ENCODE peak calls at places on chromosomes 12 and 14, in six cellular contexts. T, A, Q, Z, N and D are unnamed samples.

GRCh38 chr12:15597125-15597830 is 191.9 kb downstream of the EPS8 start:
- DNase-seq in A (no peak), T (no peak), Q (no peak), N (no peak), Z (no peak), D (no peak)

GRCh38 chr12:81296556-81297305 is 218.9 kb downstream of the ACSS3 start:
- DNase-seq in Q (no peak), N (no peak), Z (no peak), A (peak), T (no peak), D (no peak)

GRCh38 chr14:91409991-91410401 is 7.6 kb downstream of the CCDC88C start:
- DNase-seq in A (no peak), Q (no peak), Z (no peak), N (no peak), T (no peak), D (no peak)

GRCh38 chr14:97456497-97456896 is 659.3 kb downstream of the VRK1 start:
- DNase-seq in T (no peak), Z (no peak), A (no peak), N (no peak), Q (no peak), D (no peak)

GRCh38 chr12:54390668-54391551 is 6.4 kb upstream of the ZNF385A start:
- DNase-seq in Q (no peak), Z (no peak), N (peak), T (peak), A (no peak), D (peak)

GRCh38 chr14:89225607-89226006 is 191.4 kb downstream of the FOXN3 start:
- DNase-seq in Z (no peak), T (no peak), A (no peak), N (no peak), Q (no peak), D (no peak)

GRCh38 chr12:101876861-101877815 is at the start of gene DRAM1:
- DNase-seq in N (peak), T (peak), A (peak), Z (peak), Q (peak), D (peak)

GRCh38 chr14:51342226-51342625 is 102.2 kb downstream of the TMX1 start:
- DNase-seq in T (no peak), A (peak), Z (no peak), N (no peak), Q (no peak), D (no peak)

GRCh38 chr14:94028450-94028826 is 2.3 kb downstream of the OTUB2 start:
- DNase-seq in Z (no peak), N (no peak), A (peak), Q (no peak), T (no peak), D (no peak)

GRCh38 chr12:107096571-107096970 is 3.2 kb upstream of the CRY1 start:
- DNase-seq in T (no peak), Q (no peak), Z (no peak), N (no peak), A (no peak), D (no peak)

GRCh38 chr12:538731-539539 is 79.2 kb downstream of the B4GALNT3 start:
- DNase-seq in N (peak), Z (peak), A (peak), T (no peak), Q (peak), D (no peak)

GRCh38 chr12:65372574-65372973 is 94.1 kb downstream of the MSRB3 start:
- DNase-seq in Q (no peak), N (no peak), A (no peak), Z (no peak), T (no peak), D (no peak)

GRCh38 chr12:10952645-10953044 is 13.6 kb upstream of the TAS2R14 start:
- DNase-seq in Q (no peak), Z (no peak), A (no peak), N (no peak), T (no peak), D (no peak)

GRCh38 chr14:65361920-65362319 is 50.6 kb upstream of the FUT8 start:
- DNase-seq in T (no peak), N (peak), Z (peak), Q (no peak), A (peak), D (no peak)

GRCh38 chr12:108332791-108333382 is 6.2 kb downstream of the CMKLR1 start:
- DNase-seq in N (peak), A (peak), Q (peak), T (no peak), Z (peak), D (no peak)

GRCh38 chr14:50233335-50234250 is 2.2 kb upstream of the SOS2 start:
- DNase-seq in Q (no peak), N (no peak), Z (no peak), A (no peak), T (no peak), D (no peak)

GRCh38 chr12:25615119-25615518 is 62.0 kb upstream of the LMNTD1 start:
- DNase-seq in Q (no peak), A (peak), T (no peak), Z (no peak), N (no peak), D (no peak)

GRCh38 chr14:87055007-87055406 is 938.0 kb downstream of the GALC start:
- DNase-seq in Q (no peak), Z (no peak), T (no peak), A (no peak), N (no peak), D (no peak)

GRCh38 chr12:66409195-66409871 is 107.0 kb downstream of the HELB start:
- DNase-seq in Q (peak), N (no peak), T (no peak), Z (peak), A (peak), D (peak)

GRCh38 chr12:110696283-110696682 is 7.4 kb upstream of the HVCN1 start:
- DNase-seq in A (no peak), T (no peak), Q (no peak), N (no peak), Z (no peak), D (no peak)

GRCh38 chr14:22737052-22737451 is 29.4 kb upstream of the OXA1L start:
- DNase-seq in N (no peak), T (no peak), Z (no peak), A (no peak), Q (no peak), D (no peak)

GRCh38 chr12:41680155-41680554 is 464.5 kb downstream of the GXYLT1 start:
- DNase-seq in Q (no peak), N (no peak), A (no peak), Z (no peak), T (no peak), D (no peak)

GRCh38 chr12:99549651-99550050 is 97.9 kb upstream of the GARIN6 start:
- DNase-seq in A (no peak), T (no peak), Z (no peak), Q (no peak), N (no peak), D (no peak)

GRCh38 chr12:89821901-89822300 is 113.3 kb upstream of the ATP2B1 start:
- DNase-seq in Z (no peak), T (no peak), N (no peak), Q (no peak), A (no peak), D (no peak)

GRCh38 chr14:54815016-54815415 is 87.6 kb downstream of the GCH1 start:
- DNase-seq in Q (no peak), Z (no peak), N (peak), T (no peak), A (no peak), D (no peak)

GRCh38 chr14:93946104-93946503 is 19.0 kb downstream of the FAM181A start:
- DNase-seq in Q (no peak), N (no peak), A (peak), Z (no peak), T (no peak), D (no peak)

GRCh38 chr14:68898248-68899032 is 80.7 kb downstream of the ACTN1 start:
- DNase-seq in N (no peak), Q (no peak), T (no peak), A (no peak), Z (no peak), D (no peak)

GRCh38 chr14:58353516-58354299 is 42.0 kb upstream of the TOMM20L start:
- DNase-seq in T (no peak), Q (no peak), N (no peak), Z (no peak), A (peak), D (no peak)

GRCh38 chr14:54420478-54421116 is 20.6 kb downstream of the CNIH1 start:
- DNase-seq in T (no peak), A (peak), Z (peak), N (no peak), Q (peak), D (peak)

GRCh38 chr14:28769358-28769757 is 2.8 kb downstream of the FOXG1 start:
- DNase-seq in Q (no peak), A (no peak), Z (no peak), N (no peak), T (no peak), D (no peak)

GRCh38 chr14:70152704-70153103 is 36.0 kb downstream of the SLC8A3 start:
- DNase-seq in T (no peak), Q (no peak), A (no peak), Z (no peak), N (no peak), D (no peak)

GRCh38 chr14:105087963-105088811 is 23.0 kb upstream of the GPR132 start:
- DNase-seq in T (no peak), N (peak), Z (no peak), A (peak), Q (peak), D (peak)

GRCh38 chr12:32448581-32448980 is 49.2 kb downstream of the FGD4 start:
- DNase-seq in Z (no peak), N (no peak), A (peak), Q (no peak), T (no peak), D (no peak)

GRCh38 chr12:105485321-105485910 is 154.9 kb downstream of the C12orf75 start:
- DNase-seq in T (no peak), A (peak), Q (no peak), N (peak), Z (no peak), D (no peak)

GRCh38 chr12:114245555-114245954 is 160.4 kb downstream of the TBX5 start:
- DNase-seq in T (no peak), Z (no peak), A (no peak), N (no peak), Q (no peak), D (no peak)
- TF ChIP-seq CTCF in T (peak), Z (no peak), A (no peak), N (no peak), Q (no peak), D (no peak)

GRCh38 chr12:27523305-27523641 is 733 bp upstream of the PPFIBP1 start:
- DNase-seq in T (no peak), A (no peak), N (no peak), Z (no peak), Q (no peak), D (no peak)

GRCh38 chr12:27523642-27524488 is at the start of gene PPFIBP1:
- DNase-seq in Z (peak), N (peak), A (peak), Q (peak), T (peak), D (peak)

GRCh38 chr12:27524489-27524835 is 456 bp downstream of the PPFIBP1 start:
- DNase-seq in T (no peak), Z (no peak), Q (no peak), N (no peak), A (no peak), D (no peak)

GRCh38 chr12:27525373-27525772 is 1.4 kb downstream of the PPFIBP1 start:
- DNase-seq in N (no peak), A (peak), Q (peak), T (no peak), Z (peak), D (no peak)

DNA sequence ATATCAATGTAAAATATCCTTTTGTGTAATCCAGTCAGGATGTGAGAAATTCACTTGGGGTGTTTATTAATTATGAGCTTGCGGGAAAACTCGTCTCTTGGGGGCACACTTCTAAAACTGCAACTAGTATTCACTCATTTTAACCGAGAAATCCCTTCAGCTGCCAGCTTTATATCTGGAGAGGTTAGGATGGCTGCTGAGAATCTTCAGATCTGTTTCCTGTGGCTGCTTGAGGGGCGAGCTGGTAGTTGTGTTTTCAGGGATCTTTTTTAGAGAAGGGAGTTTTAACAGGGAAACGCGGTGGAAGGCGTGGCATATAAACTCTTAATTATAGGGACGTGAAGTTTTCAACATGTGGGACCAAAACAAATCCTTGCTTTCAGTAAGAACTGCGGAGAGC is 833 bp downstream of the PPFIBP1 start:
- DNase-seq in Z (peak), Q (peak), N (no peak), T (no peak), A (peak), D (no peak)
- TF ChIP-seq CTCF in Z (no peak), Q (no peak), N (no peak), T (no peak), A (no peak), D (peak)

DNA sequence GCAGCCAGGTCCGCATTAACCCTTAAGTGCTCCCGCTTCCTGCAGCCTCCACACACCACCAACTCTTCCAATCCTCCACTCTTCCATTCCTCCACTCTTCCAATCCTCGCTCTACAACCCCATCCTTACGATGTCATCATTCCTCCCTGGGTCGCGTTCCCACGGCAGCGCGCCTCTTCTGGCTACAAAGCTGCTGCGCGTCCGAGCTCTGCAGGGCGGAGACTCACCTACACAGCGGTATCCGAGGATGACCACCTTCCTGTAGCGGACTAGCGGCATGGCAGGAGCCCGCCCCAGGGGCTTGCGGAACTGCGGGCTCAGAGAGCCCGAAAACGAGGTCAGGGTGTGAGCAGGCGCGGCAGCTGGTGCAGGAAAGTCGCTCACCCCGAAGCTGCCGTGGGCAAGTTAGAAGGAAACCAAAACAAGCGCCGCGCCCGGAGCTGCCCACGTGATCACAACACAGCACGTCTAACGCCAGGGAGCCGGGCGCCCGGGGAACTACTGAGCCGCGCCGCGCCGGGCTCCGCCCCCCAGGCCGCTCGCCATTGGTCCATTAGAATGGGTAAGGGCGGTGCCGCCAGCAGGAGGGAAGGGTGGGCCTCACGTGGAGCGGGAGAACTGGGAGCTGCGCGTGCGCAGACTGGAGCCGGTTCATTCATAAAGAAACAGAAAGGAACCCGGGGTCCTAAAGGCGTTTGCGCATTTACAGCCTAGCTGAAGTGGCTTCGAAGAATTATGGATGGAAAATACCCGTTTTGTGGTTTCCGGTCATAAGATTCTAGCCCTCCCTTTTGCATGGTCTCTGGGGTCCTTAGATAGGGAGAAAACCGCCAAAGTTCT is at the start of gene RHEBL1:
- DNase-seq in Z (peak), Q (peak), A (peak), T (peak), N (peak), D (peak)
- TF ChIP-seq CTCF in Z (no peak), Q (no peak), A (no peak), T (peak), N (no peak), D (no peak)

GRCh38 chr12:120702629-120703028 is 7.6 kb upstream of the UNC119B start:
- DNase-seq in T (no peak), Z (no peak), Q (no peak), N (no peak), A (no peak), D (no peak)

GRCh38 chr12:120703311-120703942 is 6.8 kb upstream of the UNC119B start:
- DNase-seq in Q (no peak), Z (no peak), N (no peak), A (no peak), T (no peak), D (no peak)

GRCh38 chr12:120706029-120706428 is 4.2 kb upstream of the UNC119B start:
- DNase-seq in Z (no peak), Q (no peak), N (no peak), T (no peak), A (no peak), D (no peak)

GRCh38 chr12:120708646-120709045 is 1.6 kb upstream of the UNC119B start:
- DNase-seq in T (no peak), Z (no peak), N (no peak), Q (no peak), A (no peak), D (no peak)

GRCh38 chr12:120705618-120706017 is 4.6 kb upstream of the UNC119B start:
- DNase-seq in T (no peak), N (no peak), Z (no peak), A (no peak), Q (no peak), D (no peak)
- TF ChIP-seq CTCF in T (no peak), N (no peak), Z (no peak), A (no peak), Q (no peak), D (no peak)

DNA sequence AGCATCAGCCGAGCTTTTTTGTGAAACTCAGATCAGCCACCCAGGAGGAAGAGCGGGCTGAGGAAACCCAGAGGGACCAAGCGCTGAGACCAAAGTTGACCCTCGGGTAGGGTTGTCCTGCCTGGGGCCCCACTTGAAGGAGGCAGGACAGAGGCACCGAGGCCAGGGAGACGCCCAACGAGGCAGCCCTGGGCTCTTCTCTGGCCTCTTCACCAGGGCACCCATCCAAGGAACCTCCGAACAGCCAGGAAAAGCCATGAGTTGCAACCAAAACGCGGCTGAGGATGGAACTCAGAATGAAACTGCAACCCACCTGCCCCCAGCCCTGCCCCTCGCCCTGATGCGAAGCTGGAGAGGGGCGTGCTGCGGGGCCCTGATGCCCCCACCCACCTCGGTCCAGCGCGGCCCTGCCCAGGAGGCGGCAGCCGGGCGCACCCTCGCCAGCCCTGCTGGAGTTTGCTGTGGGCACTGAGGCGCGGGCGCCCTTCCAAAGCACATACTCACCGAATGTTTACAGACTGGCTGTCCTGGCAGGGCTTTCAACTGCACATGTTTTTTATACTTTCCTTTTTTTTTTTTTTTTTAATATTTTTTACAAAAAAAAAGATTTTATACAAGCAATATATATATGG is 41.9 kb downstream of the JDP2 start:
- DNase-seq in N (peak), A (no peak), T (no peak), Q (peak), Z (no peak), D (no peak)
- TF ChIP-seq CTCF in N (no peak), A (no peak), T (no peak), Q (no peak), Z (no peak), D (no peak)

GRCh38 chr12:28998662-28999120 is 150.4 kb upstream of the FAR2 start:
- DNase-seq in T (no peak), Q (no peak), Z (peak), A (peak), N (no peak), D (no peak)
- TF ChIP-seq CTCF in T (peak), Q (no peak), Z (peak), A (peak), N (peak), D (peak)

DNA sequence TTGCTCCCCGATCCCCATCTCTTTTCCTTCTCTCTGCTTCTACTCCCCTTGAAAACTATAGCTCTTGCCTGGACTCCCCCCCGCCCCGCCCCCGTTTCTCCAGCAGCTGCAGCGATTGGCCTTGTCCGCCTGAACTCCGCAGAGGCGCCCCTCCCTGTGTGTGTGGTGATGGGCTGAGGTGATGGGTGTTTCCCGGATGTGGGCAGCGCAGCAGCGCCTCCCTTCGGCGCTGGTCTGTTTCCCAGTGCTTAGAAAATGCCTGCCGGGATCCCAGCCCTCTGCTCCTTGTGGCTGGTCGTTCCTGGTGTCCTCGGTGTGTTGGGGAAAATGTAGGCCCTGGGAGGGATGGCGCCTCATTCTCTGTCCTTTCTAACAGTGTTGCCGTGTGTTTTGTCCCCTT is 43.3 kb downstream of the GALNT8 start:
- DNase-seq in Q (peak), T (no peak), Z (no peak), N (peak), A (no peak), D (peak)
- TF ChIP-seq CTCF in Q (no peak), T (peak), Z (no peak), N (no peak), A (no peak), D (peak)

DNA sequence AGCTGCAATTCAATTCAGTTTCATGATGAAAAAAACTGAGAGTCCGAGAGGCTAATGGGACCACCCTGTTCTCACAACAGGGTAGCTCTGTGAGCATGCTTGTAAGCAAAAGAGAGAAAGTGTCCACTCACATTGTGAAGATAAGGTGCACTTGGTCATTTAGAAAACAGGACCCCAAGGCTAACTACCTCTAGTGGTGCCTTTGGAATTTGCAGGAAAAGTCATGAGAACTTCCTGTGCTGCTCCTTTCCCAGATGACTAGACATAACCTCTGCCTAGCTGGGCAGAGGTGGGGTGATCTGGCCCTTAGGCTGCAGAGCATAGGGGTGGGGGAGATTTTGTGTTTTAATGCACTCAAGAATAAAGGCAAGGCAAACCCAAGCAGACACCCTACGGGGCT is 118.9 kb downstream of the STAB2 start:
- DNase-seq in N (no peak), T (no peak), Q (no peak), Z (no peak), A (peak), D (no peak)
- TF ChIP-seq CTCF in N (no peak), T (peak), Q (peak), Z (no peak), A (peak), D (peak)